ENCODE peak calls at places on chromosomes 1 and 21, in ten cellular contexts. D is HFF-Myc; B is EL; F is T1000; M is NCI-H510A treated with DMSO at 0.1 percent for 48 hours; X is stimulated activated CD4-positive, alpha-beta T cell treated with anti-CD3 and anti-CD28 coated beads, TNF-alpha, amount 100 ng/mL, for 48 hours; A is NCI-H774; R is NCI-H460; S is NCI-H2107; O is CD4-positive, alpha-beta memory T cell. G is an unnamed sample.

GRCh38 chr1:64844175-64844574 is 99.3 kb downstream of the RAVER2 start:
- DNase-seq in D (no peak), S (no peak), O (no peak), F (no peak), M (no peak), B (no peak), X (no peak), A (no peak), R (no peak), G (no peak)

GRCh38 chr1:7262611-7263010 is 477.4 kb downstream of the CAMTA1 start:
- DNase-seq in R (no peak), A (peak), F (no peak), D (no peak), O (no peak), M (peak), S (no peak), X (no peak), B (no peak), G (no peak)

GRCh38 chr1:185567006-185567405 is 167.2 kb upstream of the HMCN1 start:
- DNase-seq in F (no peak), X (no peak), S (peak), D (no peak), O (peak), B (peak), A (peak), M (peak), R (no peak), G (peak)

GRCh38 chr1:6464514-6464836 is 1.5 kb downstream of the TNFRSF25 start:
- DNase-seq in D (no peak), O (no peak), M (peak), S (no peak), A (no peak), F (no peak), R (no peak), X (no peak), B (no peak), G (no peak)

GRCh38 chr1:35220976-35221375 is 28.0 kb upstream of the SFPQ start:
- DNase-seq in A (no peak), D (no peak), S (no peak), X (no peak), B (peak), R (no peak), O (peak), M (peak), F (no peak), G (no peak)

GRCh38 chr1:207888647-207889046 is 22.3 kb downstream of the CD34 start:
- DNase-seq in X (no peak), M (no peak), S (no peak), B (peak), D (no peak), O (no peak), F (peak), R (no peak), A (no peak), G (peak)

GRCh38 chr1:98086796-98087195 is 166.0 kb upstream of the DPYD start:
- DNase-seq in O (no peak), X (no peak), B (peak), R (peak), M (no peak), A (no peak), D (peak), F (peak), S (no peak), G (peak)

GRCh38 chr21:44509539-44509938 is 30.5 kb downstream of the KRTAP10-1 start:
- DNase-seq in M (no peak), B (no peak), R (peak), D (no peak), F (no peak), A (no peak), X (no peak), S (peak), O (no peak), G (no peak)

GRCh38 chr1:58162952-58163550 is 383.5 kb downstream of the OMA1 start:
- DNase-seq in S (peak), R (peak), X (peak), A (peak), B (peak), M (peak), O (no peak), F (peak), D (peak), G (peak)

GRCh38 chr1:155598842-155599331 is 11.1 kb upstream of the MSTO1 start:
- DNase-seq in A (no peak), D (peak), S (no peak), O (peak), B (peak), F (no peak), X (no peak), R (no peak), M (no peak), G (no peak)

GRCh38 chr1:172607145-172607544 is 51.8 kb upstream of the FASLG start:
- DNase-seq in D (no peak), A (no peak), B (no peak), X (no peak), O (no peak), S (no peak), F (no peak), M (no peak), R (no peak), G (no peak)

GRCh38 chr1:79082233-79082632 is 75.7 kb upstream of the ADGRL4 start:
- DNase-seq in S (no peak), B (no peak), R (no peak), O (no peak), F (no peak), M (no peak), X (no peak), D (no peak), A (no peak), G (no peak)

GRCh38 chr1:108719654-108720435 is 7.1 kb downstream of the FNDC7 start:
- DNase-seq in M (no peak), F (peak), B (peak), O (no peak), D (peak), X (no peak), R (peak), A (no peak), S (no peak), G (peak)

G was measured in amniotic stem cell.